ENCODE peak calls at places on chromosomes 7 and 10, in six cellular contexts. T, J, X, L, G and K are unnamed samples.

GRCh38 chr10:44986670-44987069 is 8.1 kb upstream of the DEPP1 start:
- DNase-seq in T (no peak), X (no peak), G (no peak), J (no peak), L (no peak), K (peak)

GRCh38 chr10:60114765-60115586 is 208.6 kb upstream of the CCDC6 start:
- DNase-seq in T (no peak), J (no peak), L (peak), X (no peak), G (no peak), K (peak)

GRCh38 chr10:75987610-75988009 is 556.2 kb downstream of the LRMDA start:
- DNase-seq in J (no peak), X (no peak), L (peak), T (no peak), G (no peak), K (peak)

GRCh38 chr10:124894569-124895215 is 47.2 kb upstream of the ZRANB1 start:
- DNase-seq in J (no peak), L (no peak), G (peak), T (no peak), X (no peak), K (no peak)

GRCh38 chr10:123945506-123945905 is 53.9 kb upstream of the CPXM2 start:
- DNase-seq in G (no peak), T (no peak), X (no peak), J (no peak), L (peak), K (peak)

GRCh38 chr10:110803830-110804338 is 67.8 kb upstream of the PDCD4 start:
- DNase-seq in L (peak), G (no peak), J (peak), X (no peak), T (no peak), K (peak)

GRCh38 chr7:133436014-133436428 is 183.1 kb downstream of the EXOC4 start:
- DNase-seq in G (no peak), X (no peak), L (peak), T (no peak), J (no peak), K (peak)

GRCh38 chr7:104943502-104944343 is 70.3 kb upstream of the KMT2E start:
- DNase-seq in X (no peak), G (no peak), J (no peak), L (no peak), T (peak), K (no peak)

GRCh38 chr7:2470204-2471021 is 5.8 kb downstream of the GRIFIN start:
- DNase-seq in J (no peak), L (peak), T (no peak), G (no peak), X (peak), K (no peak)

GRCh38 chr10:31320179-31320597 is 1.2 kb downstream of the ZEB1 start:
- DNase-seq in G (peak), T (peak), L (peak), J (peak), X (peak), K (no peak)

GRCh38 chr10:76546411-76546810 is 1091.2 kb downstream of the KCNMA1 start:
- DNase-seq in X (peak), G (no peak), L (no peak), T (no peak), J (no peak), K (no peak)

GRCh38 chr7:138579136-138579535 is 119.1 kb downstream of the TRIM24 start:
- DNase-seq in J (no peak), T (no peak), G (no peak), X (no peak), L (no peak), K (no peak)

GRCh38 chr7:157634401-157635147 is 297.8 kb downstream of the DNAJB6 start:
- DNase-seq in X (no peak), T (no peak), G (no peak), L (no peak), J (no peak), K (no peak)

GRCh38 chr10:24981161-24981710 is 28.8 kb upstream of the PRTFDC1 start:
- DNase-seq in T (no peak), L (no peak), G (no peak), J (no peak), X (no peak), K (no peak)

GRCh38 chr7:55441668-55442305 is 76.7 kb downstream of the LANCL2 start:
- DNase-seq in X (peak), G (no peak), J (no peak), L (peak), T (no peak), K (peak)